ENCODE peak calls at places on chromosomes 13 and 19, in four cellular contexts. R, K, W and H are unnamed samples.

GRCh38 chr13:90867336-90867683 is 480.2 kb upstream of the MIR17HG start:
- DNase-seq in R (peak; percentile 63), K (peak; percentile 38), W (peak; percentile 24), H (peak; percentile 79)

GRCh38 chr13:47454986-47455385 is 546.1 kb downstream of the SUCLA2 start:
- DNase-seq in R (no peak), K (no peak), W (no peak), H (no peak)

GRCh38 chr13:21344662-21345176 is 114.4 kb downstream of the ZDHHC20 start:
- DNase-seq in R (no peak), K (no peak), W (no peak), H (peak; percentile 18)

GRCh38 chr19:11657307-11657706 is 60.0 kb downstream of the ZNF627 start:
- DNase-seq in R (peak; percentile 36), K (no peak), W (no peak), H (peak; percentile 7)

GRCh38 chr19:43687660-43687997 is 17.7 kb upstream of the PLAUR start:
- DNase-seq in R (no peak), K (no peak), W (no peak), H (no peak)

GRCh38 chr13:48675247-48675646 is 21.5 kb downstream of the CYSLTR2 start:
- DNase-seq in R (no peak), K (no peak), W (no peak), H (no peak)

GRCh38 chr13:21615427-21615826 is 11.5 kb upstream of the MICU2 start:
- DNase-seq in R (no peak), K (no peak), W (no peak), H (no peak)

GRCh38 chr19:51136891-51137551 is 5.1 kb upstream of the SIGLEC7 start:
- DNase-seq in R (no peak), K (no peak), W (no peak), H (peak; percentile 88)

GRCh38 chr13:24011266-24011665 is 114.0 kb upstream of the C1QTNF9B start:
- DNase-seq in R (no peak), K (no peak), W (no peak), H (no peak)

GRCh38 chr13:99702687-99703319 is 201.5 kb downstream of the TM9SF2 start:
- DNase-seq in R (no peak), K (no peak), W (no peak), H (no peak)

DNA sequence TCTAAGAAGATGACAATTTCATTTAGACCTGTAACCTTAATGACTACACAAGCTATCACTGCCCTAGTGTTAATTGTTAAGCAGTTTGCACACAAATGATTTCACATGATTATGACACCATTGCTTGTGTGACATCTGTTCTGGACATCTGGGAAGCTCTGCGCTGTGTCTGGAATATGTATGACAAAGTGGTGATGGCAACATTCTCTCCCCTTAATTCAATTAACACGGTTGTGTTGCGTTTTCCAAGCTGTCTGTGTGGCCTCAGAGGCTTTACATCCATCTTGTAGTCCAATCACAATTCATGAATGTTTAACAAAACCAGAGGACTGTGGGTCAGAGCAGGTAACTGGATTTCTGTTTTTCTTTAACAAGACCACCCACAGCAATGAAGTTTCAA is 204.4 kb downstream of the COG6 start:
- DNase-seq in R (no peak), K (no peak), W (no peak), H (no peak)
- H3K27ac ChIP-seq in R (no peak overlapping the region), K (no peak overlapping the region), W (no peak overlapping the region), H (no peak overlapping the region)

GRCh38 chr19:14147797-14148605 is 11.6 kb upstream of the ASF1B start:
- DNase-seq in R (peak; percentile 71), K (peak; percentile 48), W (no peak), H (no peak)

GRCh38 chr19:14150770-14151661 is 14.6 kb upstream of the ASF1B start:
- DNase-seq in R (no peak), K (no peak), W (no peak), H (no peak)

GRCh38 chr19:14149509-14149994 is 13.2 kb upstream of the ASF1B start:
- DNase-seq in R (peak; percentile 70), K (peak; percentile 83), W (no peak), H (no peak)

GRCh38 chr19:14150041-14150769 is 13.8 kb upstream of the ASF1B start:
- DNase-seq in R (no peak), K (no peak), W (no peak), H (no peak)

DNA sequence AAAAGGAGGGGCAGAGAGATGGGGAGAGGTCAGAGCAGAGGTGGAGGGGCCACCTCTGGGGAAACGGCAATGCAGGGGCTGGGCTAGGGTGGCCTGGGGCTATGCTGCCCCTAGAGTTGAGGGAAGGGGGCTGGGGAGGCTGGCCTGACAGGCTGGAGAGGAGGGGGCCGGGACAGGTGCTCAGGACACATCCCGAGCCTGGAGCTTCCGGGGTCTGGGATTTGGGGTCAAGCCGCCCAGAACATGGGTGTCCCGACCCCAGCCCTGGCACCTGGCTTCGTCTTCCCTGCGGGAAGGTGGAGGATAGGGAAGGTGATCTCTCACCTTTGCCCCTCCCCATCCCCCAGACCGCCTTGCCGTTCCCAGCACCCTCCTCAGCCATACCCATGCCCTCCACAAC is 12.6 kb upstream of the ASF1B start:
- DNase-seq in R (no peak), K (no peak), W (no peak), H (no peak)
- TF ChIP-seq POLR2AphosphoS5 in R (no peak), K (no peak), W (no peak), H (no peak)

GRCh38 chr19:42563352-42564210 is 31.1 kb downstream of the CEACAM8 start:
- DNase-seq in R (peak; percentile 35), K (peak; percentile 42), W (no peak), H (peak; percentile 38)
- H3K27ac ChIP-seq in R (no peak overlapping the region), K (no peak overlapping the region), W (no peak overlapping the region), H (no peak overlapping the region)

DNA sequence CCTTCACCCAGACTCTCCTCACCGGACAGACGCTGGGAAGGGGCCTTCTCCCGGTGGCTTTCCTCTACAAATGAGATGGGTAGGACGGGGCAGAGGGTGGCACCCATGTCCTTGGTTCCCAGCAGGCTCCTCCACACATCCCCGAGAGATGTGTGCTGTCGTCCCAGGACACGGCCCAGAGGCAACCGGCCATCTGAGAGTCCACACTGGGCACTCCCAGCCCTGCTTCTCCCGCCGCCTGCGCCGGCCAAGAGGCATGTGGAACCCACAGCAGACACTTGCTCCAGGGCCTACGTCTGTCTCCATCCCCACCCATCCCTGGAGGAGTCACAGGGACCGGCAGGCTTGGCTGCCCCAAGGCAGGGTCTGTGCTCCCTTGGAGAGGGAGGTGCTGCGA is 179.9 kb downstream of the KDM4B start:
- DNase-seq in R (no peak), K (no peak), W (no peak), H (no peak)
- TF ChIP-seq POLR2AphosphoS5 in R (no peak), K (no peak), W (no peak), H (no peak)

DNA sequence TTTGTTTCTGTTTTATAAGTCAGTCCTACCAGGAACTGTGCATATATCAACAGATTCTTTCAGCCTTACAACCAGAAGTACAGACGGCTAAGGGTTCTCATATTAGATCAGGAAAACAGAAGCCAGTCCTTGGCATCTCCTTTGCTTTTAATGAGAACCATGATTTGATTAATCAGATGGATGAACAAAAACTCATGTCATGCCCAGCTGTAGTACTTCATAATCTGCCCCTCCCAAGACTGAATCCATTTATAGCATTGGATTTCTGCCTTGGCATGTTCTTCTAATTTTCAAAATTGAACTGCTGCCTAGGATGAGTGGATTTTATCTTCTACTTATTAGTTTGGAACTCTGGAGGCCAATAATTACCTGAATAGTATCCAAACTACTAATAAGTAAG is 617.2 kb downstream of the SLITRK5 start:
- DNase-seq in R (no peak), K (no peak), W (no peak), H (no peak)
- H3K27ac ChIP-seq in R (no peak overlapping the region), K (no peak overlapping the region), W (no peak overlapping the region), H (no peak overlapping the region)

GRCh38 chr19:35116085-35116801 is 620 bp downstream of the FXYD3 start:
- DNase-seq in R (peak; percentile 83), K (peak; percentile 76), W (no peak), H (no peak)
- TF ChIP-seq POLR2AphosphoS5 in R (peak; percentile 92), K (peak; percentile 58), W (no peak), H (no peak)